ENCODE peak calls at places on chromosomes 7 and 10, in eight cellular contexts. G is A549; C is CD4-positive, alpha-beta T cell; D is activated B cell treated with CpG ODN at 0.5 μM for 24 hours; J is osteocyte; O is nephron progenitor cell; R is fibroblast of pulmonary artery; E is GM20000. N is an unnamed sample.

GRCh38 chr10:90856964-90857634 is 740 bp downstream of the HTR7 start:
- DNase-seq in G (no peak), C (no peak), D (no peak), J (no peak), O (no peak), R (no peak), E (no peak), N (peak)

GRCh38 chr7:31078363-31078990 is 26.4 kb downstream of the ADCYAP1R1 start:
- DNase-seq in G (no peak), C (no peak), D (no peak), J (no peak), O (no peak), R (no peak), E (no peak), N (no peak)

GRCh38 chr7:67018940-67019339 is 22.3 kb downstream of the TYW1 start:
- DNase-seq in G (no peak), C (no peak), D (no peak), J (no peak), O (no peak), R (no peak), E (no peak), N (no peak)

GRCh38 chr10:80153460-80153859 is 20.9 kb downstream of the PLAC9 start:
- DNase-seq in G (no peak), C (no peak), D (no peak), J (no peak), O (no peak), R (no peak), E (no peak), N (no peak)

GRCh38 chr7:128102490-128103291 is 71.5 kb upstream of the LRRC4 start:
- DNase-seq in G (no peak), C (no peak), D (no peak), J (no peak), O (no peak), R (no peak), E (no peak), N (no peak)

GRCh38 chr7:6133249-6133648 is 102.1 kb downstream of the ANKRD61 start:
- DNase-seq in G (no peak), C (no peak), D (no peak), J (no peak), O (no peak), R (no peak), E (no peak), N (no peak)

GRCh38 chr7:150898475-150899011 is 46.2 kb downstream of the AOC1 start:
- DNase-seq in G (peak), C (peak), D (peak), J (peak), O (peak), R (peak), E (peak), N (peak)

GRCh38 chr10:661891-662605 is 27.4 kb downstream of the DIP2C start:
- DNase-seq in G (no peak), C (no peak), D (no peak), J (peak), O (no peak), R (no peak), E (no peak), N (no peak)

GRCh38 chr10:124874-125273 is 10.4 kb upstream of the ZMYND11 start:
- DNase-seq in G (no peak), C (no peak), D (no peak), J (no peak), O (no peak), R (no peak), E (no peak), N (no peak)

GRCh38 chr7:65251851-65252620 is 121.6 kb upstream of the ZNF92 start:
- DNase-seq in G (peak), C (no peak), D (no peak), J (peak), O (peak), R (peak), E (peak), N (peak)

GRCh38 chr10:21458496-21458895 is 67.0 kb downstream of the SKIDA1 start:
- DNase-seq in G (no peak), C (no peak), D (no peak), J (no peak), O (no peak), R (no peak), E (no peak), N (no peak)

GRCh38 chr10:68223535-68224165 is 8.3 kb downstream of the ATOH7 start:
- DNase-seq in G (peak), C (no peak), D (no peak), J (no peak), O (no peak), R (no peak), E (no peak), N (no peak)

GRCh38 chr7:96499532-96499931 is 177.6 kb upstream of the SLC25A13 start:
- DNase-seq in G (no peak), C (no peak), D (no peak), J (no peak), O (no peak), R (no peak), E (no peak), N (no peak)

GRCh38 chr7:767941-768729 is 41.1 kb upstream of the PRKAR1B start:
- DNase-seq in G (no peak), C (no peak), D (no peak), J (no peak), O (no peak), R (peak), E (no peak), N (no peak)

GRCh38 chr7:33986951-33987948 is 81.9 kb downstream of the BMPER start:
- DNase-seq in G (peak), C (no peak), D (no peak), J (no peak), O (no peak), R (peak), E (no peak), N (no peak)

GRCh38 chr7:140219672-140220520 is 43.1 kb upstream of the KDM7A start:
- DNase-seq in G (no peak), C (no peak), D (no peak), J (no peak), O (no peak), R (no peak), E (no peak), N (no peak)

GRCh38 chr10:122587099-122587725 is 26.7 kb downstream of the DMBT1 start:
- DNase-seq in G (no peak), C (no peak), D (no peak), J (no peak), O (no peak), R (no peak), E (no peak), N (no peak)

GRCh38 chr10:131656446-131656845 is 244.4 kb upstream of the PPP2R2D start:
- DNase-seq in G (no peak), C (no peak), D (no peak), J (no peak), O (no peak), R (no peak), E (no peak), N (no peak)

GRCh38 chr10:34475222-34475621 is 339.9 kb downstream of the PARD3 start:
- DNase-seq in G (no peak), C (no peak), D (no peak), J (no peak), O (no peak), R (no peak), E (no peak), N (no peak)

GRCh38 chr7:129780257-129781127 is 169.0 kb downstream of the NRF1 start:
- DNase-seq in G (peak), C (peak), D (peak), J (no peak), O (peak), R (no peak), E (no peak), N (no peak)

GRCh38 chr7:31487476-31487875 is 26.4 kb upstream of the ITPRID1 start:
- DNase-seq in G (no peak), C (no peak), D (no peak), J (no peak), O (no peak), R (no peak), E (no peak), N (no peak)

GRCh38 chr7:95824586-95824985 is 52.2 kb downstream of the DYNC1I1 start:
- DNase-seq in G (no peak), C (no peak), D (no peak), J (no peak), O (no peak), R (no peak), E (no peak), N (no peak)

GRCh38 chr7:51224811-51225581 is 91.6 kb downstream of the COBL start:
- DNase-seq in G (peak), C (no peak), D (no peak), J (peak), O (no peak), R (no peak), E (no peak), N (peak)

GRCh38 chr10:69864321-69864720 is 62.6 kb downstream of the COL13A1 start:
- DNase-seq in G (peak), C (no peak), D (no peak), J (no peak), O (no peak), R (peak), E (no peak), N (no peak)

GRCh38 chr7:83347836-83348482 is 185.3 kb upstream of the PCLO start:
- DNase-seq in G (peak), C (no peak), D (no peak), J (no peak), O (no peak), R (peak), E (no peak), N (no peak)

GRCh38 chr10:32204606-32205005 is 142.4 kb downstream of the EPC1 start:
- DNase-seq in G (no peak), C (no peak), D (no peak), J (no peak), O (no peak), R (peak), E (no peak), N (no peak)

GRCh38 chr10:103856497-103857175 is 1.3 kb upstream of the SH3PXD2A start:
- DNase-seq in G (no peak), C (no peak), D (no peak), J (no peak), O (no peak), R (no peak), E (no peak), N (no peak)

GRCh38 chr10:5268234-5268633 is 71.6 kb downstream of the AKR1C4 start:
- DNase-seq in G (no peak), C (no peak), D (no peak), J (no peak), O (no peak), R (no peak), E (no peak), N (no peak)

GRCh38 chr7:137999496-138000080 is 2.3 kb downstream of the CREB3L2 start:
- DNase-seq in G (no peak), C (no peak), D (no peak), J (no peak), O (no peak), R (no peak), E (no peak), N (no peak)

GRCh38 chr7:157994319-157994718 is 593.3 kb downstream of the PTPRN2 start:
- DNase-seq in G (no peak), C (no peak), D (no peak), J (no peak), O (no peak), R (no peak), E (no peak), N (no peak)

GRCh38 chr7:98681496-98681895 is 64.4 kb downstream of the NPTX2 start:
- DNase-seq in G (no peak), C (no peak), D (no peak), J (no peak), O (no peak), R (no peak), E (no peak), N (no peak)

GRCh38 chr10:126842836-126843235 is 62.4 kb upstream of the DOCK1 start:
- DNase-seq in G (no peak), C (no peak), D (no peak), J (peak), O (no peak), R (no peak), E (no peak), N (no peak)

GRCh38 chr7:103487419-103487818 is 41.4 kb upstream of the SLC26A5 start:
- DNase-seq in G (peak), C (no peak), D (no peak), J (no peak), O (no peak), R (no peak), E (no peak), N (no peak)

GRCh38 chr7:36147361-36147760 is 5.7 kb upstream of the EEPD1 start:
- DNase-seq in G (no peak), C (no peak), D (no peak), J (no peak), O (no peak), R (no peak), E (no peak), N (no peak)

GRCh38 chr7:148501707-148502139 is 88.8 kb upstream of the C7orf33 start:
- DNase-seq in G (no peak), C (no peak), D (peak), J (no peak), O (peak), R (peak), E (peak), N (no peak)

GRCh38 chr10:24344695-24345473 is 135.9 kb downstream of the KIAA1217 start:
- DNase-seq in G (no peak), C (no peak), D (no peak), J (peak), O (no peak), R (no peak), E (no peak), N (no peak)

GRCh38 chr7:156892086-156892800 is 740 bp downstream of the LMBR1 start:
- DNase-seq in G (peak), C (peak), D (peak), J (peak), O (peak), R (peak), E (peak), N (peak)

GRCh38 chr7:909358-910329 is 33.3 kb downstream of the GET4 start:
- DNase-seq in G (peak), C (no peak), D (peak), J (no peak), O (no peak), R (peak), E (no peak), N (no peak)

GRCh38 chr10:18229839-18230238 is 89.6 kb downstream of the CACNB2 start:
- DNase-seq in G (no peak), C (no peak), D (no peak), J (no peak), O (no peak), R (no peak), E (no peak), N (no peak)

GRCh38 chr10:18231480-18231879 is 91.3 kb downstream of the CACNB2 start:
- DNase-seq in G (no peak), C (no peak), D (no peak), J (no peak), O (no peak), R (no peak), E (no peak), N (no peak)

GRCh38 chr10:18230794-18231193 is 90.6 kb downstream of the CACNB2 start:
- DNase-seq in G (no peak), C (no peak), D (no peak), J (no peak), O (no peak), R (no peak), E (no peak), N (no peak)

GRCh38 chr10:18235477-18235876 is 95.3 kb downstream of the CACNB2 start:
- DNase-seq in G (no peak), C (no peak), D (no peak), J (no peak), O (no peak), R (no peak), E (no peak), N (no peak)

GRCh38 chr10:18233775-18234174 is 93.6 kb downstream of the CACNB2 start:
- DNase-seq in G (peak), C (no peak), D (no peak), J (no peak), O (peak), R (no peak), E (no peak), N (peak)
- TF ChIP-seq CTCF in G (no peak), C (no peak), D (no peak), J (no peak), O (peak), R (no peak), E (no peak), N (peak)

GRCh38 chr10:66604195-66604594 is 321.6 kb upstream of the LRRTM3 start:
- DNase-seq in G (no peak), C (no peak), D (no peak), J (peak), O (no peak), R (no peak), E (no peak), N (no peak)
- TF ChIP-seq CTCF in G (no peak), C (no peak), D (no peak), J (no peak), O (no peak), R (no peak), E (no peak), N (no peak)

GRCh38 chr7:12987238-12987637 is 299.8 kb downstream of the ARL4A start:
- DNase-seq in G (no peak), C (no peak), D (no peak), J (no peak), O (no peak), R (no peak), E (no peak), N (no peak)
- TF ChIP-seq CTCF in G (no peak), C (no peak), D (no peak), J (no peak), O (no peak), R (no peak), E (no peak), N (no peak)

GRCh38 chr7:49166441-49166840 is 242.1 kb downstream of the CDC14C start:
- DNase-seq in G (peak), C (no peak), D (no peak), J (no peak), O (no peak), R (no peak), E (no peak), N (no peak)
- TF ChIP-seq CTCF in G (no peak), C (no peak), D (no peak), J (no peak), O (no peak), R (no peak), E (no peak), N (peak)

GRCh38 chr7:18087687-18088078 is 60.0 kb upstream of the PRPS1L1 start:
- DNase-seq in G (no peak), C (no peak), D (no peak), J (no peak), O (peak), R (no peak), E (no peak), N (peak)

GRCh38 chr7:18082169-18082568 is 54.5 kb upstream of the PRPS1L1 start:
- DNase-seq in G (no peak), C (no peak), D (no peak), J (no peak), O (no peak), R (no peak), E (no peak), N (no peak)

GRCh38 chr7:18087031-18087686 is 59.5 kb upstream of the PRPS1L1 start:
- DNase-seq in G (peak), C (no peak), D (no peak), J (no peak), O (no peak), R (peak), E (peak), N (peak)

GRCh38 chr7:18081617-18082016 is 54.0 kb upstream of the PRPS1L1 start:
- DNase-seq in G (no peak), C (no peak), D (no peak), J (no peak), O (no peak), R (no peak), E (no peak), N (no peak)

DNA sequence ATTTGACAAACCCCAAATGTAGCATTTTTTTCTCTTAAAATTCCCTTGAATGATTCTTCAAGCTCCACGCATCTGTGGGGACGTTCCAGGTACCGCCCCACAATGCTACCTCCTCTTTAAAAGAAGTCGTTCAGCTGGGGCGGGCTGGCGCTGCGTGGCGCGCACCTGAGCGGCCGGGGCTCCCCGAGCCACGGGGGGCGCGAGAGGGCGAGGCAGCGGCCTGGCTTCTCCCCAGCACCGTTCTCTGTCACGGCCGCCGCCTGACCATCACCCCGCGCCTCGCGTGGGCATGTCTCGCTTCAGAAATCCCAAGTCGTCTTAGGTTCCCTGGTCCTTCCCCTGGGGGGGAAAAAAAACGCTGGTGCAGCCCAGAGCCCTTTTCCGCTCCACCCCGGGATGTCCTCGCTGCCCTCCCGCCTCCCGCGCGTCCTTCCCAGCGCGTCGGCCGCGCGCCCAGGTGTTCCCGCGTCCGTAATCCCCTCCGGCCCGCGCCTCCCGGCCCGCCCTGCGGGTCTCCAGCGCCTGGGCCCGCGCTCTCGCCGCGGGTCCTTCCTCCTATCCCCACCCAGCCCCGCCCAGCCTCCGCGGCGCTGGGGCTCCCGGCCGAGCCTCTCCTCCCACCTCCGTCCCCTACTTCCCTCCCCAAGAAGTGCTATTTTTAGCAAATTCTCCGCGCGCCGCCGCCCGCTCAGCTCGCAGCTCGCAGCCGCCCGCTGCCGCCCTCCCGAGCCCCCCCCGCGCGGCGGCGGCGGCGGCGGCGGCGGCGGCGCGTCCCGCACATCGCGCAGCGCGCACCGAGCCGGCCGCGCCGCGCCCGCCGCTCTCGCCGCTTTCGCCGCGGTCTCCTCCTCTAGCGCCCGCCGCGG is 58.8 kb upstream of the PRPS1L1 start:
- DNase-seq in G (peak), C (no peak), D (peak), J (no peak), O (peak), R (peak), E (peak), N (peak)
- TF ChIP-seq CTCF in G (no peak), C (no peak), D (no peak), J (no peak), O (no peak), R (no peak), E (no peak), N (no peak)

GRCh38 chr10:97067716-97068391 is 117.9 kb downstream of the SLIT1 start:
- DNase-seq in G (peak), C (no peak), D (no peak), J (no peak), O (no peak), R (no peak), E (no peak), N (no peak)
- TF ChIP-seq CTCF in G (no peak), C (no peak), D (no peak), J (peak), O (peak), R (no peak), E (no peak), N (no peak)

GRCh38 chr10:79070091-79070610 is 1.4 kb downstream of the ZMIZ1 start:
- DNase-seq in G (no peak), C (no peak), D (no peak), J (no peak), O (peak), R (peak), E (peak), N (peak)
- TF ChIP-seq CTCF in G (no peak), C (no peak), D (no peak), J (no peak), O (no peak), R (no peak), E (no peak), N (no peak)

N was measured in endothelial cell.